ENCODE peak calls at places on chromosomes 16 and 17, in six cellular contexts. J is endothelial cell; Q is hypothalamus; V is naive thymus-derived CD8-positive, alpha-beta T cell; L is H9; T is AG10803. F is an unnamed sample.

GRCh38 chr16:49498241-49499017 is 124.8 kb downstream of the C16orf78 start:
- DNase-seq in J (no peak), Q (no peak), V (no peak), L (no peak), T (no peak), F (peak; percentile 3)

GRCh38 chr16:64428463-64428862 is 693.4 kb downstream of the CDH11 start:
- DNase-seq in J (no peak), Q (no peak), V (no peak), L (no peak), T (peak; percentile 76), F (no peak)

GRCh38 chr17:53191878-53192277 is 630.8 kb upstream of the KIF2B start:
- DNase-seq in J (no peak), Q (no peak), V (no peak), L (no peak), T (no peak), F (no peak)

GRCh38 chr16:57698812-57699405 is 4.3 kb downstream of the DRC7 start:
- DNase-seq in J (no peak), Q (no peak), V (no peak), L (no peak), T (no peak), F (no peak)

GRCh38 chr17:50397111-50397918 is at the start of gene LRRC59:
- DNase-seq in J (peak; percentile 95), Q (peak; percentile 77), V (peak; percentile 94), L (peak; percentile 88), T (peak; percentile 80), F (peak; percentile 92)

GRCh38 chr16:56211471-56211944 is 20.2 kb downstream of the GNAO1 start:
- DNase-seq in J (no peak), Q (no peak), V (no peak), L (no peak), T (no peak), F (no peak)

GRCh38 chr16:75203667-75204409 is 3.1 kb downstream of the CTRB2 start:
- DNase-seq in J (no peak), Q (no peak), V (no peak), L (no peak), T (no peak), F (no peak)

GRCh38 chr17:82321947-82322466 is 4.6 kb upstream of the CD7 start:
- DNase-seq in J (no peak), Q (no peak), V (no peak), L (no peak), T (no peak), F (no peak)

GRCh38 chr17:64406321-64407200 is 15.9 kb upstream of the PECAM1 start:
- DNase-seq in J (no peak), Q (no peak), V (no peak), L (no peak), T (no peak), F (no peak)

GRCh38 chr17:47239663-47240374 is 13.8 kb upstream of the ITGB3 start:
- DNase-seq in J (no peak), Q (peak; percentile 20), V (no peak), L (no peak), T (peak; percentile 98), F (no peak)

GRCh38 chr17:79971651-79972050 is 64.0 kb downstream of the TBC1D16 start:
- DNase-seq in J (no peak), Q (no peak), V (no peak), L (peak; percentile 22), T (no peak), F (no peak)

GRCh38 chr17:79977711-79978544 is 57.7 kb downstream of the TBC1D16 start:
- DNase-seq in J (no peak), Q (no peak), V (no peak), L (peak; percentile 31), T (no peak), F (no peak)

GRCh38 chr17:44279586-44280344 is 11.8 kb upstream of the SLC4A1 start:
- DNase-seq in J (peak; percentile 34), Q (peak; percentile 47), V (no peak), L (peak; percentile 96), T (peak; percentile 84), F (no peak)

GRCh38 chr16:82699711-82700495 is 73.1 kb downstream of the CDH13 start:
- DNase-seq in J (no peak), Q (no peak), V (no peak), L (no peak), T (peak; percentile 92), F (no peak)

F was measured in HAP-1.